ENCODE peak calls at places on chromosome 5, in five cellular contexts. S is GM12878, C is H1, A is HepG2, V is K562. D is an unnamed sample. For H3K4me1, the result is how much of the 10 kb centered on the place peaks cover.

GRCh38 chr5:94040591-94041148 is 299.3 kb upstream of the POU5F2 start:
- DNase-seq in C (no peak), V (no peak), A (no peak), S (no peak), D (no peak)

GRCh38 chr5:91219141-91219802 is 163.8 kb downstream of the ARRDC3 start:
- DNase-seq in A (no peak), S (no peak), V (no peak), C (no peak), D (peak)

GRCh38 chr5:69305512-69305911 is 27.1 kb downstream of the CCDC125 start:
- DNase-seq in S (no peak), C (no peak), A (no peak), V (no peak), D (no peak)

GRCh38 chr5:160774646-160775313 is 77.2 kb downstream of the ATP10B start:
- DNase-seq in S (no peak), A (no peak), V (no peak), C (no peak), D (peak)

GRCh38 chr5:2036885-2037284 is 154.2 kb upstream of the IRX4 start:
- DNase-seq in A (no peak), V (no peak), S (no peak), C (no peak), D (no peak)

GRCh38 chr5:7717691-7718090 is 133.2 kb downstream of the CFAP90 start:
- DNase-seq in C (no peak), V (no peak), S (no peak), A (no peak), D (no peak)

GRCh38 chr5:84573017-84573712 is 188.5 kb upstream of the EDIL3 start:
- DNase-seq in A (no peak), C (no peak), V (no peak), S (no peak), D (no peak)

GRCh38 chr5:137294604-137295003 is 204.5 kb downstream of the SPOCK1 start:
- DNase-seq in C (no peak), S (no peak), V (no peak), A (no peak), D (no peak)

GRCh38 chr5:163293836-163294235 is 143.6 kb upstream of the CCNG1 start:
- DNase-seq in A (no peak), C (no peak), S (no peak), V (no peak), D (no peak)

GRCh38 chr5:150046031-150046430 is 40.3 kb downstream of the CSF1R start:
- DNase-seq in A (no peak), V (no peak), S (no peak), C (no peak), D (no peak)

GRCh38 chr5:89535421-89535820 is 652.4 kb upstream of the MEF2C start:
- DNase-seq in V (no peak), C (no peak), S (no peak), A (no peak), D (no peak)

GRCh38 chr5:57831090-57831489 is 348.5 kb upstream of the ACTBL2 start:
- DNase-seq in S (no peak), A (no peak), C (no peak), V (no peak), D (no peak)

GRCh38 chr5:75670571-75670970 is 46.7 kb downstream of the POC5 start:
- DNase-seq in C (no peak), A (no peak), S (no peak), V (no peak), D (no peak)

GRCh38 chr5:158478139-158478538 is 619.2 kb upstream of the CLINT1 start:
- DNase-seq in V (no peak), A (no peak), C (no peak), S (no peak), D (no peak)

GRCh38 chr5:8184455-8185063 is 315.6 kb downstream of the MTRR start:
- DNase-seq in C (peak), A (peak), V (peak), S (no peak), D (peak)

GRCh38 chr5:150567031-150567680 is 59.2 kb downstream of the NDST1 start:
- DNase-seq in A (no peak), C (no peak), V (no peak), S (no peak), D (no peak)

GRCh38 chr5:80061541-80061940 is 26.4 kb downstream of the THBS4 start:
- DNase-seq in V (no peak), C (no peak), A (peak), S (no peak), D (no peak)

GRCh38 chr5:91490340-91490739 is 107.2 kb upstream of the ARRDC3 start:
- DNase-seq in S (no peak), V (no peak), A (no peak), C (no peak), D (no peak)

DNA sequence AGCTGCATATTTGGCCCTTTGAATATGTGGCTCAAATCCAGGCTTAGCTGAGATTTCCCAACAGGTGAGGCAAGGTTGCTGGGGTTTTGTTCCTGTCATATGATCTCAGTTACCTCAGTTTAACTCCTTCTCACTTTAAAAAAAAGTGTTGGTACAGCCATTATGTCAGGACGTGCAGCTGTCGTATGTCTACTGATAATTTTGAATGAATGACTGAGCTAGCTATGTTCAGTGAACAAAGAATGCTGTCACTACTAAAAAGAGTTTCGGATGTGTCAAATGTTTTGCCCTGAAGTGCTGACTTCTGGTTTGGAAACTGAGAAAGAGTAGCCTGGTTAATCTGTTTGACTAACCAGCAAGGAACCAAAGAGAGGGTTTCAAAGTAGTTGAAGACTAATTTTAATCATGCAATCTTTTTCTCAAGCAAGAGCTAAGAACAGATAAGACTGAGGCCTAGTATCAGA is 106.3 kb upstream of the NR3C1 start:
- DNase-seq in A (no peak), C (no peak), S (peak), V (no peak), D (no peak)
- H3K4me1 ChIP-seq in A (under half), C (under half), S (under half), V (under half), D (under half)

GRCh38 chr5:172042183-172042582 is 35.7 kb upstream of the FBXW11 start:
- DNase-seq in S (no peak), C (no peak), A (no peak), V (no peak), D (no peak)
- TF ChIP-seq CREB1 in S (no peak), C (no peak), A (no peak), V (no peak), D (no peak)

DNA sequence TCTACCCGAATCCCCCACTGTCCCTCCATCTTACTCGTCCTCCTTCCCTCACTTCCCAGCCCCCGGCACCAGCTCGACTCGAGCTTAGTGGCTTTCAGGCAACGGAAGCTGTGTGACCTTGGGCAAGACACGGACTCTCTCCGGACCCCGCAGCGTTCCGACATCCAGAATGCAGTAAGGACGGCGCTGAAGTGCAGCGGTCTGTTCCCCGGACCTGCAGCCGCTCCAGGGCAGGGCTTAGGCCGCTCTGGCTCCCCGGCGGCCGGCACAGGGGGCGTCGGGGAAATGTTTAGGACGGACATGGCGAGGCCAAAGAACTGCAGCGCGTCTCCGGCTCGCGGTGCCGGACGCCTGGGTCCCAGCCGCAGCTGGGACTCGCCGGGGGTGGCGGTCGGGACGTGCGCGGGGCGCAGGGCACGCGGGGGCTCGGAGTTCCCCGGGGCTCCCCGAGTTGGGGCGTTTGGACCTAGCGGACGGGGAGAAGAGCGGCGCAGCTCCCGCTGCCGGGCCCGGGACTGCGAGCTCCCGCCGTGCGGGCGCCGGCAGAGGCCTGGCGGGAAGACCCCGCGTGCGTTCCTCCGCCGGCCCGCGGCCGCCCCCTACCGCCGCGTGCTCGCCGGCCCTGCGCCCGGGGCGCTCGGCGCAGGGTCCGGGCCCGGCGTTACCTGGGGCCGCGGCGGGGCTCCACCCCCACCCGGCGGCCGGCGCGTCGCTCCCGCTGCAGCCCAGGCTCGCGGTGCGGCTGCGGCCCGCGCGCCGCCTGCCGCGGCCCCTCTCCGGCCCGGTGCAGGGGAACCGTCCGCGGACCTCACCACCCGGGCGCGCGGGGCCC is 5.6 kb upstream of the RNF44 start:
- DNase-seq in S (no peak), A (no peak), V (peak), C (peak), D (peak)
- H3K4me1 ChIP-seq in S (under half), A (half or more), V (under half), C (under half), D (under half)

GRCh38 chr5:107560377-107560776 is 110.4 kb downstream of the EFNA5 start:
- DNase-seq in A (no peak), S (no peak), C (no peak), V (no peak), D (no peak)
- TF ChIP-seq CREB1 in A (no peak), S (no peak), C (no peak), V (no peak), D (no peak)

DNA sequence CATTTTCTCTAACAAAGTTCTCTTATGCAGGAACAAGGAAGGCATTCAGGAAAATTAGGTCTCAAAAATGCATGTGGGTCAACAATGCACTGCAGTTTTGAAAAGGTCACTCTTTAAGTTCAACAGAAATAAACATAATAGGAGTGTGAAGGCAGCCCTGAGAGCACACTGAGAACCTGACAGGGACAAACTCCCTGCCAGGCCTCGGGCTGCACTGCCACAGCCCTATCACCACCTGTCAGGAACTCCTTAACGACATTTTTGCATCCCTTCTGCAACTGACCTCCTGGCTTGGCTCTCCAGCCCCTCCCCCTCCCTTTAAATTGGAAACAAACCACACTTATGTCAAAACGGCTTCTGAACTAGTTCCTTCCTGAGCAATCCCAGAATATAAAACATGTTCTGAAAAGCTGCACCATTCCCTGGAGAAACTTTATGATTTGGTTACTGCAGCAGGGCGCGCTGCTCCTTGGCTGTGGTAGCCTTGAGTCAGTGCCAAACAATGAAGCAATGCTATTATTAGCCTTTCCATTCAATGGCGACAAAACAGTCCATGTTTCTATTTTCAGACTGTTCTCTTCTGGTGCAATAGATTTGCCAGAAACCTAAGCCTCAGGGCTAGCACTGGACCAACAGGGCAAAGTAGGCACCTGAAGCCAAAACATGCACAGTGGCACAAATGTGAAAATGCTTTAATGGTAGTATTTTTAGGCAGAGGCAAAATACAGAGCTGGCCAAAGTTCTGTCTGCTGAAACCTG is 160.1 kb upstream of the ZNF608 start:
- DNase-seq in A (peak), S (no peak), C (no peak), V (no peak), D (peak)
- H3K4me1 ChIP-seq in A (under half), S (under half), C (under half), V (under half), D (under half)

GRCh38 chr5:132772291-132773070 is 4.6 kb downstream of the SEPTIN8 start:
- DNase-seq in V (no peak), A (no peak), C (no peak), S (no peak), D (no peak)

GRCh38 chr5:132773114-132773513 is 3.9 kb downstream of the SEPTIN8 start:
- DNase-seq in S (no peak), A (no peak), C (no peak), V (no peak), D (no peak)

GRCh38 chr5:132770476-132771159 is 6.4 kb downstream of the SEPTIN8 start:
- DNase-seq in S (no peak), A (no peak), C (no peak), V (no peak), D (no peak)

GRCh38 chr5:132773601-132774355 is 3.3 kb downstream of the SEPTIN8 start:
- DNase-seq in A (no peak), V (peak), C (no peak), S (no peak), D (no peak)

GRCh38 chr5:132771559-132771998 is 5.5 kb downstream of the SEPTIN8 start:
- DNase-seq in S (no peak), C (no peak), A (peak), V (no peak), D (peak)
- TF ChIP-seq CREB1 in S (no peak), C (no peak), A (no peak), V (no peak), D (no peak)

GRCh38 chr5:67815455-67816391 is 399.8 kb upstream of the PIK3R1 start:
- DNase-seq in A (peak), S (no peak), C (no peak), V (no peak), D (no peak)
- H3K4me1 ChIP-seq in A (under half), S (under half), C (under half), V (under half), D (under half)

GRCh38 chr5:148765061-148765460 is 61.4 kb upstream of the ADRB2 start:
- DNase-seq in V (no peak), A (no peak), S (no peak), C (no peak), D (no peak)
- TF ChIP-seq CREB1 in V (no peak), A (no peak), S (no peak), C (no peak), D (no peak)

GRCh38 chr5:78522476-78523105 is 126.0 kb downstream of the LHFPL2 start:
- DNase-seq in V (no peak), A (no peak), C (no peak), S (no peak), D (no peak)
- H3K4me1 ChIP-seq in V (under half), A (half or more), C (under half), S (under half), D (under half)

DNA sequence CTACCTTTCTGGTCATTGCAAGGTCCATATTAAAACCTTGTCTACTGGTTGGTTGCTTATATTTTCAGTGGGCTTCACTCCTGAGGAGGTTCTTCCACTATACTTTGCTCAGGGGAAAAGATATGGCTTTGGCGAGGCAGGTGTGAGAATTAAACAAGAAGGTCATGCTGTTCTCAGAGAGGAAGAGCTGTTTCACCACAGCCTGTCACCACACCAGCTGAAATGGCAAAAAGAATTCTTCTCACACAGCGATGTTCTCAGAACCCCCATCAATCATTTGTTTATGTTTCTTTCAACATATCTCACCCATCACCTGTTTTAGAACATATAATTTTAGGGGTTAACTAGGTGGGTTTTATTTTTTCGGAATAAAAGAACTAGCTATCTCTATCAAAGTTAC is 38.6 kb downstream of the CAPSL start:
- DNase-seq in V (no peak), A (no peak), C (no peak), S (no peak), D (no peak)
- TF ChIP-seq CREB1 in V (no peak), A (no peak), C (no peak), S (no peak), D (no peak)

D was measured in GM23338.